ENCODE peak calls at places on chromosome 15, in five cellular contexts. One of them, this sample, is unnamed.

GRCh38 chr15:98728107-98728810 is 79.9 kb downstream of the IGF1R start:
- DNase-seq in B cell: no peak
- DNase-seq in fibroblast of the conjunctiva: no peak
- DNase-seq in IMR-90: no peak
- DNase-seq in stimulated activated CD8-positive, alpha-beta memory T cell treated with anti-CD3 and anti-CD28 coated beads, Interleukin-15, amount 100 ng/mL, for 24 hours: no peak
- DNase-seq in this sample: no peak

GRCh38 chr15:82305621-82306048 is 43.0 kb downstream of the SAXO2 start:
- DNase-seq in B cell: no peak
- DNase-seq in fibroblast of the conjunctiva: no peak
- DNase-seq in IMR-90: no peak
- DNase-seq in stimulated activated CD8-positive, alpha-beta memory T cell treated with anti-CD3 and anti-CD28 coated beads, Interleukin-15, amount 100 ng/mL, for 24 hours: no peak
- DNase-seq in this sample: no peak

GRCh38 chr15:73172508-73172907 is 120.2 kb downstream of the NEO1 start:
- DNase-seq in B cell: no peak
- DNase-seq in fibroblast of the conjunctiva: no peak
- DNase-seq in IMR-90: peak
- DNase-seq in stimulated activated CD8-positive, alpha-beta memory T cell treated with anti-CD3 and anti-CD28 coated beads, Interleukin-15, amount 100 ng/mL, for 24 hours: no peak
- DNase-seq in this sample: no peak

GRCh38 chr15:35448294-35448693 is 97.7 kb downstream of the DPH6 start:
- DNase-seq in B cell: no peak
- DNase-seq in fibroblast of the conjunctiva: no peak
- DNase-seq in IMR-90: peak
- DNase-seq in stimulated activated CD8-positive, alpha-beta memory T cell treated with anti-CD3 and anti-CD28 coated beads, Interleukin-15, amount 100 ng/mL, for 24 hours: no peak
- DNase-seq in this sample: no peak

GRCh38 chr15:86743283-86743903 is 663.7 kb downstream of the AGBL1 start:
- DNase-seq in B cell: no peak
- DNase-seq in fibroblast of the conjunctiva: no peak
- DNase-seq in IMR-90: no peak
- DNase-seq in stimulated activated CD8-positive, alpha-beta memory T cell treated with anti-CD3 and anti-CD28 coated beads, Interleukin-15, amount 100 ng/mL, for 24 hours: peak
- DNase-seq in this sample: no peak

GRCh38 chr15:43483306-43484128 is 9.4 kb downstream of the TP53BP1 start:
- DNase-seq in B cell: peak
- DNase-seq in fibroblast of the conjunctiva: no peak
- DNase-seq in IMR-90: no peak
- DNase-seq in stimulated activated CD8-positive, alpha-beta memory T cell treated with anti-CD3 and anti-CD28 coated beads, Interleukin-15, amount 100 ng/mL, for 24 hours: no peak
- DNase-seq in this sample: no peak

GRCh38 chr15:64731012-64731806 is 44.2 kb downstream of the RBPMS2 start:
- DNase-seq in B cell: peak
- DNase-seq in fibroblast of the conjunctiva: peak
- DNase-seq in IMR-90: peak
- DNase-seq in stimulated activated CD8-positive, alpha-beta memory T cell treated with anti-CD3 and anti-CD28 coated beads, Interleukin-15, amount 100 ng/mL, for 24 hours: peak
- DNase-seq in this sample: peak

GRCh38 chr15:91192285-91193058 is 92.4 kb downstream of the SV2B start:
- DNase-seq in B cell: no peak
- DNase-seq in fibroblast of the conjunctiva: no peak
- DNase-seq in IMR-90: no peak
- DNase-seq in stimulated activated CD8-positive, alpha-beta memory T cell treated with anti-CD3 and anti-CD28 coated beads, Interleukin-15, amount 100 ng/mL, for 24 hours: no peak
- DNase-seq in this sample: no peak

GRCh38 chr15:70480196-70480856 is 283.0 kb downstream of the UACA start:
- DNase-seq in B cell: no peak
- DNase-seq in fibroblast of the conjunctiva: no peak
- DNase-seq in IMR-90: no peak
- DNase-seq in stimulated activated CD8-positive, alpha-beta memory T cell treated with anti-CD3 and anti-CD28 coated beads, Interleukin-15, amount 100 ng/mL, for 24 hours: peak
- DNase-seq in this sample: no peak

GRCh38 chr15:23642413-23643044 is 5.1 kb downstream of the MAGEL2 start:
- DNase-seq in B cell: peak
- DNase-seq in fibroblast of the conjunctiva: peak
- DNase-seq in IMR-90: peak
- DNase-seq in stimulated activated CD8-positive, alpha-beta memory T cell treated with anti-CD3 and anti-CD28 coated beads, Interleukin-15, amount 100 ng/mL, for 24 hours: no peak
- DNase-seq in this sample: no peak

GRCh38 chr15:71448688-71449114 is 333.4 kb downstream of the THSD4 start:
- DNase-seq in B cell: peak
- DNase-seq in fibroblast of the conjunctiva: peak
- DNase-seq in IMR-90: peak
- DNase-seq in stimulated activated CD8-positive, alpha-beta memory T cell treated with anti-CD3 and anti-CD28 coated beads, Interleukin-15, amount 100 ng/mL, for 24 hours: no peak
- DNase-seq in this sample: no peak

GRCh38 chr15:89740137-89740536 is 10.9 kb downstream of the MESP1 start:
- DNase-seq in B cell: peak
- DNase-seq in fibroblast of the conjunctiva: peak
- DNase-seq in IMR-90: peak
- DNase-seq in stimulated activated CD8-positive, alpha-beta memory T cell treated with anti-CD3 and anti-CD28 coated beads, Interleukin-15, amount 100 ng/mL, for 24 hours: no peak
- DNase-seq in this sample: no peak

GRCh38 chr15:58551084-58551763 is 119.4 kb downstream of the LIPC start:
- DNase-seq in B cell: no peak
- DNase-seq in fibroblast of the conjunctiva: no peak
- DNase-seq in IMR-90: no peak
- DNase-seq in stimulated activated CD8-positive, alpha-beta memory T cell treated with anti-CD3 and anti-CD28 coated beads, Interleukin-15, amount 100 ng/mL, for 24 hours: no peak
- DNase-seq in this sample: no peak

GRCh38 chr15:36050899-36051298 is 504.9 kb upstream of the DPH6 start:
- DNase-seq in B cell: no peak
- DNase-seq in fibroblast of the conjunctiva: no peak
- DNase-seq in IMR-90: no peak
- DNase-seq in stimulated activated CD8-positive, alpha-beta memory T cell treated with anti-CD3 and anti-CD28 coated beads, Interleukin-15, amount 100 ng/mL, for 24 hours: no peak
- DNase-seq in this sample: no peak

GRCh38 chr15:74933573-74933972 is 4.3 kb downstream of the COX5A start:
- DNase-seq in B cell: no peak
- DNase-seq in fibroblast of the conjunctiva: no peak
- DNase-seq in IMR-90: no peak
- DNase-seq in stimulated activated CD8-positive, alpha-beta memory T cell treated with anti-CD3 and anti-CD28 coated beads, Interleukin-15, amount 100 ng/mL, for 24 hours: no peak
- DNase-seq in this sample: no peak

GRCh38 chr15:47466357-47466756 is 250.9 kb upstream of the SEMA6D start:
- DNase-seq in B cell: no peak
- DNase-seq in fibroblast of the conjunctiva: no peak
- DNase-seq in IMR-90: peak
- DNase-seq in stimulated activated CD8-positive, alpha-beta memory T cell treated with anti-CD3 and anti-CD28 coated beads, Interleukin-15, amount 100 ng/mL, for 24 hours: no peak
- DNase-seq in this sample: no peak

GRCh38 chr15:91289324-91289723 is 189.3 kb downstream of the SV2B start:
- DNase-seq in B cell: no peak
- DNase-seq in fibroblast of the conjunctiva: no peak
- DNase-seq in IMR-90: no peak
- DNase-seq in stimulated activated CD8-positive, alpha-beta memory T cell treated with anti-CD3 and anti-CD28 coated beads, Interleukin-15, amount 100 ng/mL, for 24 hours: no peak
- DNase-seq in this sample: no peak

GRCh38 chr15:69524850-69525249 is 72.2 kb downstream of the RPLP1 start:
- DNase-seq in B cell: no peak
- DNase-seq in fibroblast of the conjunctiva: no peak
- DNase-seq in IMR-90: no peak
- DNase-seq in stimulated activated CD8-positive, alpha-beta memory T cell treated with anti-CD3 and anti-CD28 coated beads, Interleukin-15, amount 100 ng/mL, for 24 hours: no peak
- DNase-seq in this sample: no peak

GRCh38 chr15:98719169-98719515 is 70.8 kb downstream of the IGF1R start:
- DNase-seq in B cell: no peak
- DNase-seq in fibroblast of the conjunctiva: no peak
- DNase-seq in IMR-90: no peak
- DNase-seq in stimulated activated CD8-positive, alpha-beta memory T cell treated with anti-CD3 and anti-CD28 coated beads, Interleukin-15, amount 100 ng/mL, for 24 hours: no peak
- DNase-seq in this sample: no peak

GRCh38 chr15:96276438-96277210 is 53.9 kb upstream of the NR2F2 start:
- DNase-seq in B cell: no peak
- DNase-seq in fibroblast of the conjunctiva: peak
- DNase-seq in IMR-90: peak
- DNase-seq in stimulated activated CD8-positive, alpha-beta memory T cell treated with anti-CD3 and anti-CD28 coated beads, Interleukin-15, amount 100 ng/mL, for 24 hours: no peak
- DNase-seq in this sample: peak

GRCh38 chr15:63939531-63940130 is 105.9 kb upstream of the HERC1 start:
- DNase-seq in B cell: no peak
- DNase-seq in fibroblast of the conjunctiva: no peak
- DNase-seq in IMR-90: peak
- DNase-seq in stimulated activated CD8-positive, alpha-beta memory T cell treated with anti-CD3 and anti-CD28 coated beads, Interleukin-15, amount 100 ng/mL, for 24 hours: no peak
- DNase-seq in this sample: no peak

GRCh38 chr15:65287515-65287845 is 797 bp upstream of the PARP16 start:
- DNase-seq in B cell: peak
- DNase-seq in fibroblast of the conjunctiva: no peak
- DNase-seq in IMR-90: peak
- DNase-seq in stimulated activated CD8-positive, alpha-beta memory T cell treated with anti-CD3 and anti-CD28 coated beads, Interleukin-15, amount 100 ng/mL, for 24 hours: no peak
- DNase-seq in this sample: no peak

This sample was measured in amniotic stem cell.